ENCODE peak calls at places on chromosomes 5 and 9, in four cellular contexts. L is PC-9, M is left ventricle myocardium inferior, H is BJ. Z is an unnamed sample.
A peak's percentile ranks its signal among the peaks of the same experiment; 100 is the strongest.

GRCh38 chr9:127131871-127132270 is 9.4 kb upstream of the ANGPTL2 start:
- DNase-seq in L (peak; percentile 36), M (no peak), H (no peak), Z (no peak)

GRCh38 chr9:98256632-98257218 is 1.3 kb upstream of the TBC1D2 start:
- DNase-seq in L (no peak), M (no peak), H (no peak), Z (peak; percentile 50)

GRCh38 chr9:80501635-80502034 is 929.9 kb downstream of the TLE4 start:
- DNase-seq in L (no peak), M (no peak), H (no peak), Z (no peak)

GRCh38 chr5:159459951-159460538 is 129.8 kb upstream of the IL12B start:
- DNase-seq in L (peak; percentile 23), M (no peak), H (no peak), Z (peak; percentile 42)

GRCh38 chr9:16345902-16346301 is 524.6 kb downstream of the BNC2 start:
- DNase-seq in L (no peak), M (no peak), H (no peak), Z (no peak)

GRCh38 chr5:39526914-39527477 is 102.2 kb upstream of the DAB2 start:
- DNase-seq in L (no peak), M (no peak), H (no peak), Z (no peak)

GRCh38 chr5:74916831-74917710 is 50.9 kb upstream of the FAM169A start:
- DNase-seq in L (peak; percentile 43), M (no peak), H (no peak), Z (no peak)

GRCh38 chr5:43033845-43034590 is 6.1 kb downstream of the ANXA2R start:
- DNase-seq in L (no peak), M (no peak), H (no peak), Z (no peak)

GRCh38 chr9:134276463-134277245 is 49.6 kb upstream of the RXRA start:
- DNase-seq in L (no peak), M (no peak), H (no peak), Z (no peak)

GRCh38 chr9:92493741-92494387 is 11.6 kb upstream of the ASPN start:
- DNase-seq in L (no peak), M (no peak), H (no peak), Z (no peak)

GRCh38 chr9:133726401-133727276 is 11.5 kb downstream of the SARDH start:
- DNase-seq in L (peak; percentile 78), M (peak; percentile 55), H (no peak), Z (no peak)

GRCh38 chr5:55062039-55062779 is 38.2 kb downstream of the GZMK start:
- DNase-seq in L (no peak), M (no peak), H (no peak), Z (no peak)

GRCh38 chr9:83937861-83938455 is 16.7 kb upstream of the KIF27 start:
- DNase-seq in L (peak; percentile 33), M (no peak), H (no peak), Z (no peak)

GRCh38 chr5:140926211-140926902 is at the start of gene PCDHAC1:
- DNase-seq in L (peak; percentile 88), M (peak; percentile 70), H (no peak), Z (peak; percentile 70)

GRCh38 chr9:137055385-137056364 is 1.8 kb upstream of the ENTPD2 start:
- DNase-seq in L (no peak), M (peak; percentile 95), H (no peak), Z (peak; percentile 81)

GRCh38 chr5:6446042-6446441 is 2.6 kb upstream of the UBE2QL1 start:
- DNase-seq in L (no peak), M (no peak), H (no peak), Z (peak; percentile 57)

GRCh38 chr9:124676159-124676551 is 95.0 kb downstream of the NR6A1 start:
- DNase-seq in L (no peak), M (no peak), H (no peak), Z (no peak)

GRCh38 chr9:3419892-3420291 is 105.9 kb downstream of the RFX3 start:
- DNase-seq in L (no peak), M (no peak), H (no peak), Z (no peak)

GRCh38 chr9:96243798-96244197 is 58.2 kb downstream of the HSD17B3 start:
- DNase-seq in L (no peak), M (no peak), H (no peak), Z (no peak)

GRCh38 chr5:142323480-142324376 is 1.1 kb downstream of the SPRY4 start:
- DNase-seq in L (peak; percentile 52), M (peak; percentile 29), H (no peak), Z (no peak)

GRCh38 chr5:57412010-57412409 is 70.6 kb downstream of the ACTBL2 start:
- DNase-seq in L (no peak), M (no peak), H (no peak), Z (no peak)

GRCh38 chr9:137556069-137556838 is 4.6 kb downstream of the MRPL41 start:
- DNase-seq in L (no peak), M (no peak), H (no peak), Z (no peak)

GRCh38 chr9:37926737-37927590 is 23.0 kb upstream of the SLC25A51 start:
- DNase-seq in L (no peak), M (no peak), H (no peak), Z (no peak)

GRCh38 chr5:180234271-180234670 is 25.3 kb upstream of the RASGEF1C start:
- DNase-seq in L (no peak), M (no peak), H (no peak), Z (no peak)

GRCh38 chr5:180233729-180234128 is 24.7 kb upstream of the RASGEF1C start:
- DNase-seq in L (no peak), M (no peak), H (no peak), Z (no peak)

GRCh38 chr5:180238631-180239030 is 29.6 kb upstream of the RASGEF1C start:
- DNase-seq in L (no peak), M (no peak), H (no peak), Z (no peak)

GRCh38 chr5:180235846-180236245 is 26.8 kb upstream of the RASGEF1C start:
- DNase-seq in L (no peak), M (no peak), H (no peak), Z (no peak)

DNA sequence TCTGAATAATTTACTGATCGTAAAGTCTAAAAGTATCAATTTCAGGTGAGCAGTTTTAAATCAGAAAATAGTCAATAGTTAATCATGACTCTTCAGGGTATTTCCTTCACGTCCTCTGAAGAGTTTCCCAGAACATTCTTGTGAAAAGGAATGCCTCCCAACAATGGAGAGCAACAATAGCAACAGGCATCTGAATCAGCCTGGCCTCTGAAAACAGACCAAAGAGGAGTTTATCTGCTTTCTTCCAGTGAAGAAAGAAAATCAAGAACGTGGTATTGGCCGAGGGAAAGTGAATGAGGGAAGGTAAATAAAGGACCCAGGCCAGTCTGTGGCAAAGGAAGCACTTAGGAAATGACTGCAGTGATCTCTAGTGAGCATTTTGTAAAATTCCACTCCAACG is 26.1 kb upstream of the RASGEF1C start:
- DNase-seq in L (no peak), M (no peak), H (no peak), Z (no peak)
- H3K36me3 ChIP-seq in L (peaks cover 6% of the 10 kb centered on the region), M (peaks cover 91% of the 10 kb centered on the region), H (peaks cover 11% of the 10 kb centered on the region), Z (peaks cover 54% of the 10 kb centered on the region)

GRCh38 chr9:111700776-111701175 is 39.4 kb downstream of the GNG10 start:
- DNase-seq in L (no peak), M (no peak), H (no peak), Z (no peak)

GRCh38 chr9:111691686-111692329 is 30.4 kb downstream of the GNG10 start:
- DNase-seq in L (no peak), M (no peak), H (peak; percentile 16), Z (no peak)

GRCh38 chr9:111696796-111697195 is 35.4 kb downstream of the GNG10 start:
- DNase-seq in L (no peak), M (no peak), H (no peak), Z (no peak)
- TF ChIP-seq CTCF in L (no peak), M (no peak), H (no peak), Z (no peak)

GRCh38 chr9:93500571-93501298 is 47.4 kb upstream of the FAM120AOS start:
- DNase-seq in L (no peak), M (no peak), H (no peak), Z (no peak)
- H3K4me3 ChIP-seq in L (no peak overlapping the region), M (peak overlapping the region; percentile 59), H (peak overlapping the region; percentile 2), Z (no peak overlapping the region)

DNA sequence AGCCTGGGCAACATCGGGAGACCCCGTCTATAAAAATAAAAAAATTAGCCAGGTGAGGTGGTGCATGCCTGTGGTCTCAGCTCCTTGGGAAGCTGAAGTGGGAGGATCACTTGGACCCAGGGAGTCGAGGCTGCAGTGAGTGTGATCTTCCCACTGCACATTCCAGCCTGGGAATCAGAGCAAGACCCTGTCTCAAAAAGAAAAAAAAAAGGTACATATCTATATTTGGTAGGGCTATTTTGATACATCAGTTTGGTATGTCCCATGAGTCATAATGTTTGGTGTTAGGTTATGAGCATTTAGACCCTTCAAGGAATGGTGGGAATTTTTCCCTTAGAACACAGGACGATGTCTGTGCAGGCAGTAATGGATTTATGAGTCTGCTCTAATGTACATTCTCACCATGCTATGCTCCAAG is 55.3 kb upstream of the POU4F3 start:
- DNase-seq in L (peak; percentile 67), M (no peak), H (peak; percentile 85), Z (no peak)
- H3K36me3 ChIP-seq in L (peaks cover 20% of the 10 kb centered on the region), M (peaks cover 64% of the 10 kb centered on the region), H (no peaks in the 10 kb centered on the region), Z (peaks cover 17% of the 10 kb centered on the region)

GRCh38 chr5:5348135-5348534 is 74.3 kb upstream of the ICE1 start:
- DNase-seq in L (no peak), M (no peak), H (no peak), Z (no peak)
- TF ChIP-seq CTCF in L (no peak), M (no peak), H (no peak), Z (no peak)

DNA sequence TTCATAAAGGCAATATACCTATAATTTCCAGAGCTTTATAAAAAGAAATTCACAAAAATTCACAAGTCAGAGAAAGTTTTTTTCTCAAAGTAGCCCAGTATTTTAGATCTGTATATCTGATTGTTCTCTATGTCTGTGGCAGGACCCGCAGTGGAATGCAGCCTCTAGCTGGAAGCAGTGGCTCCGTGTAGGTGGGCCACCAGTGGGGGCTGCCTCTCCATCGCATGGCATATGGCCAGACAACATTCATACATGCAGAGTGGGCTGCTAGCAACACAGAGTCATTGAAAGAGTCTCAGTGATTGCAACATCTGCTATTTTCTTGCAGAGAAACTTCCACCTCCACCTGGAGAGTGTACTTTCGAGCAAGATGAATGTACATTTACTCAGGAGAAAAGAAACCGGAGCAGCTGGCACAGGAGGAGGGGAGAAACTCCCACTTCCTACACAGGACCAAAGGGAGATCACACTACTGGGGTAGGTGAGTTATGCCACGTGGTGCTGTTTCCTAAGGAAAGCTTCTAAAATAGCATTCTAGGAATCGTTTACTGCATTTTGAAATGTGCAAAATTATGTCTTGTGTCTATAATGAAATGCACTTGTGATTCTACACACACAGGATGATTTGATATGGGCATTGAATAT is 88.5 kb upstream of the SMC5 start:
- DNase-seq in L (no peak), M (no peak), H (no peak), Z (no peak)
- H3K4me3 ChIP-seq in L (no peak overlapping the region), M (no peak overlapping the region), H (no peak overlapping the region), Z (no peak overlapping the region)

GRCh38 chr9:128416014-128416413 is 4.6 kb upstream of the CERCAM start:
- DNase-seq in L (peak; percentile 75), M (no peak), H (no peak), Z (no peak)
- H3K36me3 ChIP-seq in L (no peaks in the 10 kb centered on the region), M (no peaks in the 10 kb centered on the region), H (no peaks in the 10 kb centered on the region), Z (no peaks in the 10 kb centered on the region)